ENCODE peak calls at places on chromosomes 16 and 17, in seven cellular contexts. K is NCI-H774; N is stimulated activated CD8-positive, alpha-beta memory T cell treated with anti-CD3 and anti-CD28 coated beads, Interleukin-2, amount 100 ng/mL, for 1 hour; Z is GDM1; M is nephron progenitor cell; Q is HCEC 1CT; J is epithelial cell of esophagus. Y is an unnamed sample.

GRCh38 chr17:5191541-5192417 is at the start of gene ZNF594:
- DNase-seq in K (peak), Q (peak), N (peak), M (peak), Z (peak), J (peak), Y (peak)

GRCh38 chr16:30949655-30950515 is 1.0 kb downstream of the ORAI3 start:
- DNase-seq in J (peak), Q (peak), N (no peak), M (peak), K (no peak), Z (peak), Y (peak)

GRCh38 chr17:2173005-2173404 is 118.1 kb downstream of the HIC1 start:
- DNase-seq in Q (peak), J (no peak), M (no peak), N (no peak), K (no peak), Z (no peak), Y (no peak)

GRCh38 chr16:5776876-5777275 is 679.3 kb upstream of the EEF2KMT start:
- DNase-seq in Q (no peak), K (no peak), M (no peak), J (no peak), N (no peak), Z (no peak), Y (no peak)

GRCh38 chr17:57535652-57536018 is 209.5 kb downstream of the CCDC182 start:
- DNase-seq in J (no peak), Q (no peak), N (no peak), K (no peak), M (no peak), Z (no peak), Y (no peak)

GRCh38 chr17:29722411-29723198 is 99.9 kb upstream of the CORO6 start:
- DNase-seq in J (peak), Z (peak), K (no peak), M (no peak), Q (peak), N (peak), Y (peak)

GRCh38 chr17:2564876-2565275 is 28.6 kb upstream of the PAFAH1B1 start:
- DNase-seq in M (no peak), N (no peak), J (peak), K (peak), Q (peak), Z (no peak), Y (no peak)

GRCh38 chr16:31108035-31108793 is at the start of gene BCKDK:
- DNase-seq in K (peak), N (peak), Q (peak), J (peak), M (peak), Z (peak), Y (peak)

GRCh38 chr17:76397687-76398522 is 13.5 kb downstream of the SPHK1 start:
- DNase-seq in N (peak), M (peak), Q (peak), K (peak), Z (peak), J (peak), Y (peak)

GRCh38 chr17:27512511-27513346 is 56.5 kb downstream of the KSR1 start:
- DNase-seq in M (no peak), J (no peak), Q (no peak), K (no peak), Z (no peak), N (no peak), Y (no peak)

GRCh38 chr17:38921756-38922411 is 3.5 kb upstream of the LASP1NB start:
- DNase-seq in Q (no peak), M (no peak), K (no peak), Z (no peak), J (no peak), N (no peak), Y (no peak)

GRCh38 chr17:44398692-44399691 is 9.5 kb upstream of the ITGA2B start:
- DNase-seq in K (no peak), Z (no peak), M (no peak), Q (no peak), J (no peak), N (no peak), Y (no peak)

GRCh38 chr16:60310836-60311445 is 1576.8 kb upstream of the GOT2 start:
- DNase-seq in Z (no peak), J (no peak), N (no peak), K (no peak), M (no peak), Q (no peak), Y (no peak)

GRCh38 chr16:3998793-3999478 is 117.3 kb downstream of the ADCY9 start:
- DNase-seq in K (no peak), J (no peak), Q (no peak), M (no peak), Z (no peak), N (no peak), Y (no peak)

GRCh38 chr17:42623732-42624596 is 14.5 kb downstream of the TUBG1 start:
- DNase-seq in N (no peak), M (no peak), Q (peak), J (peak), Z (no peak), K (peak), Y (no peak)

GRCh38 chr17:37190493-37190892 is 185.3 kb upstream of the C17orf78 start:
- DNase-seq in N (no peak), J (no peak), Z (no peak), M (no peak), Q (no peak), K (no peak), Y (no peak)

GRCh38 chr17:74950207-74950606 is 14.5 kb downstream of the OTOP3 start:
- DNase-seq in Q (no peak), Z (no peak), M (no peak), N (no peak), K (peak), J (peak), Y (no peak)

GRCh38 chr16:28873543-28874201 is 4.6 kb upstream of the ATP2A1 start:
- DNase-seq in Z (peak), M (peak), J (peak), N (peak), Q (no peak), K (no peak), Y (no peak)

GRCh38 chr17:21513012-21513570 is 136.9 kb downstream of the KCNJ12 start:
- DNase-seq in Q (peak), K (no peak), M (peak), Z (peak), N (peak), J (peak), Y (peak)

GRCh38 chr16:13521356-13521755 is 398.6 kb upstream of the ERCC4 start:
- DNase-seq in Q (no peak), K (no peak), J (no peak), M (no peak), Z (no peak), N (no peak), Y (no peak)

GRCh38 chr17:31743767-31744166 is 115.3 kb downstream of the COPRS start:
- DNase-seq in N (no peak), Z (peak), K (no peak), M (no peak), Q (no peak), J (no peak), Y (no peak)

GRCh38 chr16:78596348-78596995 is 497.0 kb downstream of the WWOX start:
- DNase-seq in Q (no peak), K (no peak), Z (no peak), J (no peak), M (no peak), N (no peak), Y (no peak)

GRCh38 chr17:32899240-32900013 is 22.5 kb upstream of the MYO1D start:
- DNase-seq in Q (no peak), N (no peak), J (no peak), K (no peak), Z (no peak), M (no peak), Y (no peak)

GRCh38 chr16:3532741-3533140 is 31.9 kb downstream of the CLUAP1 start:
- DNase-seq in J (no peak), K (no peak), Q (no peak), Z (no peak), M (no peak), N (no peak), Y (no peak)

GRCh38 chr17:7561028-7561575 is 617 bp upstream of the SENP3 start:
- DNase-seq in J (peak), Z (peak), M (peak), K (peak), N (peak), Q (peak), Y (peak)

Y was measured in stromal cell of bone marrow.